ENCODE peak calls at places on chromosomes 11 and 22, in four cellular contexts. Z is uterus, I is prostate gland, A is body of pancreas. Q is an unnamed sample.

GRCh38 chr22:29719894-29720645 is at the start of gene CABP7:
- DNase-seq in Z (no peak), I (no peak), A (no peak), Q (no peak)

GRCh38 chr22:20177217-20177911 is 26.5 kb upstream of the CCDC188 start:
- DNase-seq in Z (no peak), I (no peak), A (no peak), Q (no peak)

GRCh38 chr11:67539588-67539987 is 16.3 kb upstream of the CABP2 start:
- DNase-seq in Z (no peak), I (no peak), A (no peak), Q (no peak)

GRCh38 chr22:32584650-32585049 is 110.0 kb downstream of the FBXO7 start:
- DNase-seq in Z (no peak), I (no peak), A (no peak), Q (no peak)

GRCh38 chr11:32374261-32374711 is 61.1 kb downstream of the WT1 start:
- DNase-seq in Z (no peak), I (no peak), A (no peak), Q (no peak)

GRCh38 chr22:24319451-24319850 is 48.8 kb downstream of the SPECC1L start:
- DNase-seq in Z (no peak), I (no peak), A (no peak), Q (no peak)

GRCh38 chr22:49124588-49124987 is 703.1 kb downstream of the BRD1 start:
- DNase-seq in Z (no peak), I (no peak), A (no peak), Q (no peak)

GRCh38 chr11:92728628-92729027 is 240.8 kb upstream of the MTNR1B start:
- DNase-seq in Z (no peak), I (no peak), A (no peak), Q (no peak)

GRCh38 chr11:95076416-95076815 is 9.7 kb downstream of the SRSF8 start:
- DNase-seq in Z (peak; percentile 47), I (peak; percentile 54), A (peak; percentile 26), Q (peak; percentile 26)

GRCh38 chr11:125603207-125603606 is 10.6 kb downstream of the STT3A start:
- DNase-seq in Z (no peak), I (no peak), A (no peak), Q (no peak)

GRCh38 chr11:77172666-77172982 is 44.6 kb downstream of the MYO7A start:
- DNase-seq in Z (no peak), I (no peak), A (no peak), Q (no peak)

DNA sequence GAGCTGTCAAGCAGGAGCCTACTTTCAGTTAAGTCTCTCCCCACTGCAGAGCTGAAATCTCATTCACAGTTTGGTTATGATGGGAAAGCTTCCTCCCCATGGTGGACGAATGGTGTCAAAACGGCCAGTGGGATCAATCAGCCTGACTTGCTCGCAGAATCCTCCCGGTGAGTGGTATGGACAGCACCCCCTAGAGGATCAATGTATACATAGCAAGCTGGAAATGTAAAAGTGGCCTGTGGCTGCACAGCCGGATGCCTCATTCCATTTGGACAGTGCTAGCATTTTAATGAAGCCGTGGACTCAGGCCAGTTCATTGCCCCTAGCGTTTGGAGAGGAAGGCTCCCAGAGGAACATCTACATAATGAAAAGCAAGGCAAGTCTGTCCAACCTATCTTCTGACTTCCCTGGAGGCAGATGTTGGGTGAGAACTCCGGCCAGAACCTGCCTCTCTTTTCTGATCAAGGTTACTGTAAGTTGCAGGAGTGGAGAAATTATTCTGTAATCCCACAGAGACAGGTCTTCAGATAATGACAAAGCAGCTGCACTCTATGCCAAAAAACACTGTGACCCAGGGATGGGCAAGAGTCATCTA is 942.3 kb downstream of the NTM start:
- DNase-seq in Z (no peak), I (no peak), A (no peak), Q (peak; percentile 2)
- TF ChIP-seq CTCF in Z (no peak), I (peak; percentile 13), A (peak; percentile 23), Q (no peak)

GRCh38 chr11:71423181-71423790 is 24.9 kb downstream of the DHCR7 start:
- DNase-seq in Z (no peak), I (no peak), A (no peak), Q (no peak)

GRCh38 chr11:71428861-71429435 is 19.2 kb downstream of the DHCR7 start:
- DNase-seq in Z (peak; percentile 29), I (no peak), A (no peak), Q (no peak)

GRCh38 chr11:71425409-71425808 is 22.8 kb downstream of the DHCR7 start:
- DNase-seq in Z (no peak), I (no peak), A (no peak), Q (no peak)

GRCh38 chr11:71425851-71426250 is 22.3 kb downstream of the DHCR7 start:
- DNase-seq in Z (no peak), I (peak; percentile 33), A (no peak), Q (peak; percentile 75)

GRCh38 chr11:71426413-71426812 is 21.8 kb downstream of the DHCR7 start:
- DNase-seq in Z (no peak), I (no peak), A (no peak), Q (no peak)
- H3K27ac ChIP-seq in Z (no peak overlapping the region), I (no peak overlapping the region), A (no peak overlapping the region), Q (peak overlapping the region; percentile 67)

GRCh38 chr11:119624102-119624615 is 104.8 kb downstream of the NECTIN1 start:
- DNase-seq in Z (no peak), I (no peak), A (no peak), Q (peak; percentile 43)

GRCh38 chr11:119619665-119620064 is 109.3 kb downstream of the NECTIN1 start:
- DNase-seq in Z (no peak), I (no peak), A (no peak), Q (no peak)

GRCh38 chr11:119625206-119625988 is 103.6 kb downstream of the NECTIN1 start:
- DNase-seq in Z (no peak), I (no peak), A (no peak), Q (no peak)

GRCh38 chr11:119623682-119624081 is 105.3 kb downstream of the NECTIN1 start:
- DNase-seq in Z (no peak), I (no peak), A (no peak), Q (no peak)

GRCh38 chr11:119622454-119623143 is 106.4 kb downstream of the NECTIN1 start:
- DNase-seq in Z (no peak), I (no peak), A (no peak), Q (no peak)
- TF ChIP-seq CTCF in Z (no peak), I (no peak), A (no peak), Q (no peak)

GRCh38 chr22:30891443-30891755 is 77.2 kb downstream of the MORC2 start:
- DNase-seq in Z (no peak), I (no peak), A (no peak), Q (no peak)

GRCh38 chr22:30890689-30891442 is 77.7 kb downstream of the MORC2 start:
- DNase-seq in Z (peak; percentile 26), I (no peak), A (peak; percentile 55), Q (peak; percentile 10)

GRCh38 chr22:30887861-30888260 is 80.7 kb downstream of the MORC2 start:
- DNase-seq in Z (peak; percentile 9), I (no peak), A (no peak), Q (no peak)

GRCh38 chr22:30889996-30890480 is 78.5 kb downstream of the MORC2 start:
- DNase-seq in Z (peak; percentile 10), I (no peak), A (no peak), Q (no peak)

GRCh38 chr22:30889268-30889995 is 79.1 kb downstream of the MORC2 start:
- DNase-seq in Z (no peak), I (no peak), A (no peak), Q (no peak)
- H3K27ac ChIP-seq in Z (no peak overlapping the region), I (no peak overlapping the region), A (no peak overlapping the region), Q (no peak overlapping the region)

GRCh38 chr11:131690362-131690761 is 319.9 kb downstream of the NTM start:
- DNase-seq in Z (no peak), I (no peak), A (no peak), Q (no peak)
- TF ChIP-seq CTCF in Z (no peak), I (no peak), A (no peak), Q (no peak)

DNA sequence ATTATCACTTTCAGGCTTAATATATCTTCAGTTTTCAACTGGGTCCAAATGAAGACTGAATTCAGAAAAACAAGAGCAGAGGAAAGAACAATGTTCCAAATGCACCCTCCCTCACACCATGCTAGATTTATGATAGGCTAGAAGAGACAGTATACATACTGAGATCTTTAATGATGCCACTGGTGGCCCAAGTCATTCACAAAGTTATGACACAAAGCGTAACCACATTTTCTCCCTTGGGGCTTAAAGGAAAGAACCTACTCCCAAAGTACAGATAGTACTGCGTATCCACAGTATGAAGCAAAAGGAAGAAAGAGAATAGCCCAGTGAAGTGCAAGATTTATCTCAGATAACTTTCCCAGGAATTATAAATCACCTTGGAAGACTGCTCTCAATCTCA is 10.9 kb upstream of the SOX6 start:
- DNase-seq in Z (no peak), I (no peak), A (no peak), Q (no peak)
- H3K27ac ChIP-seq in Z (no peak overlapping the region), I (no peak overlapping the region), A (no peak overlapping the region), Q (no peak overlapping the region)

DNA sequence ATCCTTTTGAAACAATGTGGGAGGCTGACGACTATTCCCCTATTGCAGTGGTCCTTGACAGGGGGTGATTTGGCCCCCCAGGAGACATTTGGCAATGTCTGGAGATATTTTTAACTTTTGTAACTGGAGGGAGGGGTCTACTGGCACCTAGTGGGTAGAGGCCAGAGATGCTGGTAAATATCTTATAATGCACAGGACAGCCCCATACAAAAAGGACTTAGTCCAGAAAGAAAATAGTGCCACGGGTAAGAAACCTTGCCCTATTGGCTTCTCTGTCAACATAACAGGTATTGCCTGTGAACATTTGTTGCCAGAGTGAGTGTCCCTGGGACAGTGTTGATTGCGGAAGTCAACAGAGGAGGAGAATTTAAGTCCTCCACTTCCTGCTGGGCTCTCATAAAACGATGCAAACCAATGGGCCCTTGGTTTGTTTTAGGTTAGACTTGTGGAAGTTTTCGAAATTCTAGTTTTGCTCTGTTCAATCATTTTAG is 101.6 kb downstream of the MAML2 start:
- DNase-seq in Z (no peak), I (no peak), A (no peak), Q (no peak)
- TF ChIP-seq CTCF in Z (no peak), I (no peak), A (no peak), Q (no peak)

DNA sequence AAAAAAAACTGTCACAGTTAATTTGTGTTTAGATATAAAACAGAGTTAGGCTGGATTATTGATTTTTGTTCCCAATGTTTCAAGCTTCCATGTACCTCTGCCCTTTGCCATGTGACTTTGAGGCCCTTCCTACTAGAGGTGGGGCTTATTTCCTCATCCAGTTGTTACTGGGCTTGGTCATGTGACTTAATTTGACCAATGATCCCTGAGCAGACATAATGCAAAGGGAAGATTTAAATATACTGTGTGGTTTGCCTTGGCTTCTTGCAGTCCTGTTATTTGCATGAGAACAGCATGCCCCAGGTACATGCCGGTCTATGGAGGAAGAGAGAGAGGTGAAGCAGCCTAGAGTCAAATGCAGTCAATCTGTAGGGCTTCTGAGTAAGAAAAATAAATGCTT is 347.0 kb downstream of the MIAT start:
- DNase-seq in Z (no peak), I (no peak), A (no peak), Q (no peak)
- H3K27ac ChIP-seq in Z (no peak overlapping the region), I (no peak overlapping the region), A (no peak overlapping the region), Q (no peak overlapping the region)